ENCODE peak calls at places on chromosomes 3 and 15, in ten cellular contexts. I is effector memory CD4-positive, alpha-beta T cell; Z is lower lobe of right lung; O is effector CD8-positive, alpha-beta T cell; W is iris pigment epithelial cell; L is small intestine; U is osteocyte; Q is CD8-positive, alpha-beta memory T cell; H is GM04504; R is stimulated activated CD8-positive, alpha-beta memory T cell treated with anti-CD3 and anti-CD28 coated beads, Interleukin-15, amount 100 ng/mL, for 48 hours. P is an unnamed sample.

GRCh38 chr3:106176734-106177133 is 307.9 kb upstream of the CBLB start:
- DNase-seq in L (peak), U (no peak), I (no peak), W (peak), Q (peak), R (peak), O (no peak), H (no peak), Z (no peak), P (no peak)

GRCh38 chr15:83289160-83289559 is 4.7 kb upstream of the BNC1 start:
- DNase-seq in W (peak), I (no peak), O (no peak), Q (no peak), H (peak), R (no peak), Z (no peak), U (no peak), L (no peak), P (no peak)

GRCh38 chr15:46312133-46312740 is 677.4 kb downstream of the SQOR start:
- DNase-seq in R (peak), I (no peak), W (peak), Z (peak), H (peak), U (no peak), O (peak), L (peak), Q (peak), P (peak)

GRCh38 chr3:63791974-63792373 is 27.1 kb upstream of the C3orf49 start:
- DNase-seq in Q (no peak), L (peak), H (peak), I (no peak), R (no peak), W (peak), U (no peak), Z (no peak), O (no peak), P (no peak)

GRCh38 chr3:13687409-13687989 is 138.6 kb downstream of the FBLN2 start:
- DNase-seq in H (no peak), L (no peak), U (no peak), Q (no peak), I (no peak), W (no peak), O (no peak), R (no peak), Z (no peak), P (peak)

GRCh38 chr15:83565133-83565532 is 88.8 kb upstream of the ADAMTSL3 start:
- DNase-seq in W (no peak), H (no peak), Q (no peak), U (no peak), L (no peak), O (no peak), R (no peak), I (no peak), Z (no peak), P (no peak)

GRCh38 chr3:11610044-11610671 is 33.6 kb downstream of the VGLL4 start:
- DNase-seq in Q (no peak), O (no peak), I (no peak), L (peak), H (no peak), W (peak), R (no peak), U (peak), Z (no peak), P (peak)

GRCh38 chr3:23480981-23481380 is 277.9 kb downstream of the UBE2E2 start:
- DNase-seq in R (no peak), O (no peak), Z (no peak), W (no peak), I (no peak), Q (no peak), L (no peak), H (no peak), U (no peak), P (no peak)

GRCh38 chr3:146498002-146498736 is 28.8 kb upstream of the PLSCR2 start:
- DNase-seq in Z (no peak), R (no peak), H (no peak), W (no peak), O (no peak), U (no peak), I (no peak), L (no peak), Q (peak), P (no peak)

GRCh38 chr15:69082041-69082502 is 67.6 kb downstream of the NOX5 start:
- DNase-seq in I (no peak), L (no peak), Z (no peak), Q (no peak), W (peak), H (no peak), U (no peak), O (no peak), R (no peak), P (no peak)

GRCh38 chr3:10322355-10322715 is 1.4 kb upstream of the SEC13 start:
- DNase-seq in I (no peak), H (no peak), L (peak), W (no peak), R (no peak), U (no peak), Z (no peak), O (no peak), Q (no peak), P (no peak)

GRCh38 chr3:63876260-63876659 is 12.6 kb downstream of the ATXN7 start:
- DNase-seq in Q (no peak), Z (no peak), W (no peak), L (no peak), I (no peak), H (no peak), R (no peak), U (no peak), O (no peak), P (no peak)

GRCh38 chr3:147383617-147384016 is 22.7 kb downstream of the ZIC4 start:
- DNase-seq in Z (no peak), L (peak), O (no peak), R (no peak), U (peak), H (no peak), Q (no peak), I (no peak), W (no peak), P (no peak)

GRCh38 chr3:72346526-72346926 is 501.7 kb downstream of the SHQ1 start:
- DNase-seq in Z (no peak), L (no peak), W (peak), Q (no peak), I (no peak), U (peak), O (no peak), R (no peak), H (peak), P (no peak)

GRCh38 chr3:185744997-185745843 is 79.6 kb downstream of the IGF2BP2 start:
- DNase-seq in Q (no peak), U (no peak), L (no peak), H (peak), I (no peak), O (no peak), W (peak), Z (no peak), R (no peak), P (no peak)

GRCh38 chr3:170180107-170180951 is 1.2 kb downstream of the PHC3 start:
- DNase-seq in O (no peak), W (peak), U (no peak), R (no peak), Q (peak), L (peak), I (no peak), H (no peak), Z (no peak), P (no peak)

GRCh38 chr3:144162042-144162441 is 190.4 kb downstream of the DIPK2A start:
- DNase-seq in H (no peak), I (no peak), L (no peak), Q (no peak), W (peak), Z (no peak), U (no peak), R (no peak), O (no peak), P (peak)

GRCh38 chr3:195110647-195111321 is 160.2 kb downstream of the XXYLT1 start:
- DNase-seq in Z (no peak), R (no peak), Q (no peak), O (no peak), H (no peak), I (no peak), U (no peak), W (no peak), L (no peak), P (no peak)

GRCh38 chr3:49607105-49607591 is 52.9 kb downstream of the BSN start:
- DNase-seq in W (no peak), Q (no peak), H (no peak), Z (no peak), I (no peak), O (no peak), R (no peak), U (peak), L (peak), P (no peak)

GRCh38 chr3:18738393-18739097 is 313.4 kb upstream of the SATB1 start:
- DNase-seq in R (no peak), L (no peak), U (no peak), Q (no peak), W (no peak), I (no peak), O (no peak), Z (no peak), H (no peak), P (no peak)

GRCh38 chr15:28932361-28932760 is 46.6 kb downstream of the APBA2 start:
- DNase-seq in I (no peak), O (no peak), H (no peak), W (no peak), Q (no peak), L (no peak), Z (no peak), U (no peak), R (no peak), P (no peak)

GRCh38 chr3:178174201-178174880 is 361.9 kb upstream of the KCNMB2 start:
- DNase-seq in W (no peak), Z (no peak), H (no peak), R (no peak), Q (no peak), U (no peak), I (no peak), L (no peak), O (no peak), P (no peak)

GRCh38 chr3:52537165-52537635 is 795 bp downstream of the UQCC5 start:
- DNase-seq in I (no peak), L (no peak), Q (no peak), W (no peak), Z (no peak), R (no peak), U (peak), O (no peak), H (no peak), P (no peak)

GRCh38 chr3:94184781-94185180 is 121.9 kb downstream of the NSUN3 start:
- DNase-seq in R (no peak), Z (no peak), L (no peak), U (no peak), Q (no peak), H (no peak), O (no peak), W (peak), I (no peak), P (no peak)

GRCh38 chr3:13158441-13158840 is 85.2 kb upstream of the IQSEC1 start:
- DNase-seq in Z (no peak), U (no peak), L (no peak), I (no peak), H (no peak), R (no peak), O (no peak), W (no peak), Q (no peak), P (no peak)

GRCh38 chr3:60810876-60811275 is 440.4 kb downstream of the FHIT start:
- DNase-seq in U (no peak), Z (no peak), L (no peak), I (no peak), H (no peak), O (no peak), Q (no peak), W (no peak), R (no peak), P (no peak)

GRCh38 chr3:58492385-58492970 is 582 bp downstream of the KCTD6 start:
- DNase-seq in Q (no peak), L (peak), H (no peak), R (no peak), W (no peak), I (no peak), U (no peak), Z (no peak), O (no peak), P (peak)

GRCh38 chr15:48946088-48946839 is 17.5 kb downstream of the SHC4 start:
- DNase-seq in W (peak), H (no peak), I (no peak), U (no peak), Q (no peak), O (no peak), Z (no peak), L (no peak), R (no peak), P (no peak)

GRCh38 chr3:193554790-193555189 is at the start of gene ATP13A4:
- DNase-seq in R (no peak), L (peak), I (no peak), H (no peak), W (no peak), Z (peak), U (no peak), Q (no peak), O (no peak), P (no peak)

GRCh38 chr3:133112666-133113065 is 74.5 kb downstream of the TMEM108 start:
- DNase-seq in W (peak), Q (no peak), R (no peak), H (no peak), L (no peak), O (no peak), U (no peak), I (no peak), Z (no peak), P (no peak)

GRCh38 chr3:29083607-29084120 is 197.2 kb upstream of the RBMS3 start:
- DNase-seq in Z (no peak), W (no peak), L (no peak), U (no peak), Q (no peak), H (no peak), I (no peak), O (no peak), R (no peak), P (no peak)

GRCh38 chr3:128922804-128923459 is 43.5 kb downstream of the ACAD9 start:
- DNase-seq in O (peak), H (no peak), W (no peak), Q (peak), I (no peak), R (peak), L (peak), U (peak), Z (no peak), P (no peak)

GRCh38 chr15:56821721-56822425 is 88.6 kb upstream of the ZNF280D start:
- DNase-seq in Q (peak), W (peak), L (peak), I (no peak), U (no peak), R (no peak), H (no peak), Z (peak), O (peak), P (peak)

GRCh38 chr3:127083778-127084355 is 101.0 kb downstream of the PLXNA1 start:
- DNase-seq in I (no peak), Z (peak), H (no peak), W (no peak), Q (no peak), O (no peak), R (no peak), U (no peak), L (no peak), P (no peak)

P was measured in NCI-H526 treated with DMSO at 0.1 percent for 48 hours.